ENCODE peak calls at places on chromosomes 6 and 20, in ten cellular contexts. H, V, D, Z, X, I, L, W, S and Q are unnamed samples.

GRCh38 chr20:20452254-20452676 is 84.4 kb downstream of the INSM1 start:
- DNase-seq in H (no peak), V (peak), D (no peak), Z (peak), X (no peak), I (peak), L (no peak), W (peak), S (peak), Q (no peak)

GRCh38 chr6:35195120-35195780 is 18.5 kb upstream of the SCUBE3 start:
- DNase-seq in H (no peak), V (no peak), D (no peak), Z (no peak), X (peak), I (no peak), L (no peak), W (no peak), S (no peak), Q (no peak)

GRCh38 chr6:98470821-98471220 is 363.6 kb upstream of the POU3F2 start:
- DNase-seq in H (no peak), V (no peak), D (no peak), Z (no peak), X (no peak), I (no peak), L (no peak), W (no peak), S (no peak), Q (no peak)

GRCh38 chr6:157246771-157247484 is 76.4 kb downstream of the TMEM242 start:
- DNase-seq in H (no peak), V (no peak), D (no peak), Z (no peak), X (no peak), I (no peak), L (no peak), W (no peak), S (no peak), Q (no peak)

GRCh38 chr6:158730175-158730907 is 80.5 kb downstream of the SYTL3 start:
- DNase-seq in H (no peak), V (no peak), D (no peak), Z (no peak), X (no peak), I (no peak), L (no peak), W (no peak), S (no peak), Q (no peak)

GRCh38 chr6:34709386-34709785 is 12.8 kb upstream of the ILRUN start:
- DNase-seq in H (no peak), V (peak), D (peak), Z (peak), X (no peak), I (peak), L (no peak), W (peak), S (peak), Q (no peak)

GRCh38 chr6:74735304-74735703 is 470.5 kb downstream of the COL12A1 start:
- DNase-seq in H (no peak), V (no peak), D (no peak), Z (no peak), X (no peak), I (no peak), L (no peak), W (peak), S (no peak), Q (no peak)

GRCh38 chr6:132298344-132298949 is 102.8 kb downstream of the MOXD1 start:
- DNase-seq in H (peak), V (peak), D (peak), Z (no peak), X (peak), I (peak), L (peak), W (peak), S (no peak), Q (peak)

GRCh38 chr6:90463359-90463758 is 123.5 kb downstream of the MAP3K7 start:
- DNase-seq in H (peak), V (no peak), D (no peak), Z (no peak), X (no peak), I (no peak), L (no peak), W (no peak), S (no peak), Q (no peak)

GRCh38 chr20:53907968-53908751 is 162.2 kb downstream of the BCAS1 start:
- DNase-seq in H (no peak), V (no peak), D (no peak), Z (no peak), X (no peak), I (no peak), L (no peak), W (no peak), S (no peak), Q (no peak)

GRCh38 chr6:235763-236360 is 56.4 kb upstream of the DUSP22 start:
- DNase-seq in H (peak), V (no peak), D (no peak), Z (no peak), X (no peak), I (no peak), L (no peak), W (no peak), S (no peak), Q (no peak)

GRCh38 chr20:58174708-58175287 is 53.7 kb downstream of the ANKRD60 start:
- DNase-seq in H (no peak), V (no peak), D (peak), Z (peak), X (no peak), I (peak), L (no peak), W (peak), S (peak), Q (no peak)

GRCh38 chr6:43268348-43268685 is 25.0 kb downstream of the TTBK1 start:
- DNase-seq in H (no peak), V (no peak), D (no peak), Z (peak), X (no peak), I (no peak), L (no peak), W (no peak), S (no peak), Q (no peak)

GRCh38 chr6:36683656-36684446 is 5.3 kb downstream of the CDKN1A start:
- DNase-seq in H (no peak), V (no peak), D (no peak), Z (no peak), X (no peak), I (no peak), L (peak), W (peak), S (no peak), Q (no peak)

GRCh38 chr6:33008944-33009861 is at the start of gene HLA-DOA:
- DNase-seq in H (no peak), V (no peak), D (peak), Z (no peak), X (peak), I (peak), L (no peak), W (no peak), S (no peak), Q (no peak)

GRCh38 chr6:2450546-2450945 is 205.1 kb upstream of the GMDS start:
- DNase-seq in H (no peak), V (peak), D (peak), Z (peak), X (no peak), I (no peak), L (no peak), W (no peak), S (peak), Q (peak)

GRCh38 chr20:33677991-33678431 is 3.8 kb upstream of the NECAB3 start:
- DNase-seq in H (peak), V (no peak), D (no peak), Z (peak), X (no peak), I (no peak), L (no peak), W (no peak), S (peak), Q (no peak)

GRCh38 chr6:134814076-134814709 is 135.7 kb downstream of the ALDH8A1 start:
- DNase-seq in H (no peak), V (no peak), D (no peak), Z (no peak), X (no peak), I (no peak), L (no peak), W (no peak), S (no peak), Q (no peak)

GRCh38 chr20:20368414-20369352 is 779 bp downstream of the INSM1 start:
- DNase-seq in H (peak), V (no peak), D (peak), Z (no peak), X (no peak), I (peak), L (no peak), W (no peak), S (no peak), Q (no peak)

GRCh38 chr6:67608099-67608749 is 1026.9 kb upstream of the ADGRB3 start:
- DNase-seq in H (no peak), V (no peak), D (no peak), Z (no peak), X (no peak), I (no peak), L (no peak), W (no peak), S (no peak), Q (no peak)

GRCh38 chr6:109800771-109801170 is 109.7 kb downstream of the FIG4 start:
- DNase-seq in H (no peak), V (no peak), D (no peak), Z (no peak), X (no peak), I (no peak), L (no peak), W (no peak), S (no peak), Q (no peak)

GRCh38 chr20:45538209-45538798 is 978 bp downstream of the WFDC6 start:
- DNase-seq in H (no peak), V (no peak), D (no peak), Z (no peak), X (no peak), I (peak), L (no peak), W (no peak), S (no peak), Q (no peak)
- TF ChIP-seq CTCF in H (no peak), V (no peak), D (no peak), Z (no peak), X (peak), I (peak), L (no peak), W (no peak), S (no peak), Q (no peak)

DNA sequence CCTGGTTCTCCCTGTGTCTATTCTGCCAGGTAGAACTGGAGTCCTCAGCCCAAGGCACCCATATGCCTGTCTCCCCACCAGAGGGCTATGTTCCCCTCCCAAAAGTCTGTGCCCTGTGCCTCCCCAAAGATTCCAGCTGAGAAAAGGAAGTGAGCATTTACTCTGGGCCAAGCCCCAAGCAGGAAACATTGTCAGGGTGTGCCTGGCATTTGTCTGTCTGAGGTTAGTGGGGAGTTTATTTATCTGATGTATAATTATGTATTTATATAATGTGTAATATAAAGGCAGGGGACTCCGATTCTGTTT is 5.6 kb downstream of the GDF5 start:
- DNase-seq in H (no peak), V (no peak), D (no peak), Z (no peak), X (no peak), I (no peak), L (no peak), W (no peak), S (no peak), Q (no peak)
- TF ChIP-seq CTCF in H (no peak), V (no peak), D (no peak), Z (no peak), X (no peak), I (peak), L (no peak), W (no peak), S (no peak), Q (no peak)

GRCh38 chr20:32451682-32452461 is 93.7 kb downstream of the ASXL1 start:
- DNase-seq in H (no peak), V (no peak), D (no peak), Z (peak), X (no peak), I (peak), L (no peak), W (no peak), S (no peak), Q (no peak)
- TF ChIP-seq CTCF in H (no peak), V (no peak), D (no peak), Z (no peak), X (no peak), I (peak), L (no peak), W (no peak), S (no peak), Q (no peak)

DNA sequence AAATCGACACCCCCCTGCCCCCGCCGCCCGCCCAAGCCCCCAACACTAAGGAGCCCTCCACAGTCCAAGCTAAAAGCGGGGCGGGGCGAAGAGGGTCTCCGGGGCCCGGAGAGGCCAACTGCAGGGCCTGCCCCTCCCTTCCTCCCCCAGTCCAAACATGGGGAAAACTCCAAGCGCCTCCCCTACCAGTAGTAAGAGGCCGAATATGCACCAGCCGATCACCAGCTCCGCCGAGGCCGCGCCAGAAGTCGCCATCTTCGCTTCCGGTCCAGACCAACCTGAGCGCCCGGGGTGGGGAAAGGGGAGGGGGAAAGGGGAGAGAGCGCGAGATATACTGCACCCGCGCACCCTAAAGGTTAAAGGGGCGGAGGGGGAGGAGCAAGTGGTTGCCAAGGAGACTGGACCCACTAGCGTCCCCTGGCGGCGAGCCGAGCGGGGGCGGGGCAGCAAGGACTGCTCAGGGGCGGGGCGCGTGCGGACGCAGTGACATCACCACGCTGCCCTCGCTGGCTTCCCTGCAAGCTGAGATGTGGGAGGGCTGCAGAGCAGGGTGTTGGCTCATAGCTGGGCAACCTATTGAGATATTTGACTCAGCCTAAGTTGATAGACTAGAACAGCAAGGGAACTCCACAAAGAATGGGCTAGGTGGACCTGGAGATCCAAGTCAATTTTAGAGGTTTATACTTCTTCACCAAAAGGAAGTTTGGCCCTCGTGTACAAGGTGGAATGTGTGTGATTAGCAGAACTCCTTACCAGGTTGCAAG is at the start of gene LMBRD1:
- DNase-seq in H (peak), V (peak), D (peak), Z (peak), X (peak), I (peak), L (peak), W (peak), S (peak), Q (peak)
- TF ChIP-seq CTCF in H (peak), V (peak), D (peak), Z (peak), X (peak), I (peak), L (peak), W (peak), S (peak), Q (peak)

GRCh38 chr6:83193747-83194582 is 808 bp downstream of the RWDD2A start:
- DNase-seq in H (peak), V (peak), D (peak), Z (peak), X (peak), I (peak), L (no peak), W (peak), S (peak), Q (peak)
- TF ChIP-seq CTCF in H (no peak), V (no peak), D (no peak), Z (no peak), X (no peak), I (no peak), L (no peak), W (no peak), S (no peak), Q (no peak)

DNA sequence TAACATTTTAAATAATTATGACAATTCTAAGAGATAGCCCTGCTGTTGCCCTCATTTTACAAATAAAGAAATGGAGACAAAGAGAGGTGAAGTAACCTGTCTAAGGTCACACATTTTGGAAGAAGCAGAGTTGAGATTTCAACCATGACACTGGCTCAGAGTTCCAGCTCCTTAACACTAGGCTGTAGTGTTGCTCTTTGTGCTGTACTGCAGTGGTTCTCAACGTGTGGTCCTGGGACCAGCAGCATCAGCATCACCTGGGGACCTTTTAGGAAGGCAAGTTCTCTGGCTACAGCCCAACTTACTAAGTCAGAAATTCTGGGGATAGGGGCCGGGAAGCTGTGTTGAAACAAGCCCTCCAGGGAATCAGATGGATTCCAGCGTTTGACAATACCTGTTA is 62.4 kb upstream of the FERMT1 start:
- DNase-seq in H (no peak), V (no peak), D (no peak), Z (no peak), X (no peak), I (no peak), L (no peak), W (no peak), S (no peak), Q (no peak)
- TF ChIP-seq CTCF in H (peak), V (no peak), D (no peak), Z (no peak), X (no peak), I (no peak), L (no peak), W (no peak), S (no peak), Q (no peak)